ENCODE peak calls at places on chromosomes 11 and 22, in seven cellular contexts. F is astrocyte of the spinal cord, K is retina, Z is GM23338, M is MM.1S, T is NT2/D1, Y is NCI-H1436 treated with DMSO at 0.1 percent for 48 hours. V is an unnamed sample.

GRCh38 chr22:46948411-46949144 is 186.1 kb downstream of the TBC1D22A start:
- DNase-seq in K (no peak), F (no peak), Z (no peak), T (no peak), Y (no peak), M (no peak), V (no peak)

GRCh38 chr11:94583213-94583884 is 16.2 kb downstream of the PIWIL4 start:
- DNase-seq in M (no peak), F (no peak), T (no peak), K (no peak), Z (no peak), Y (no peak), V (no peak)

GRCh38 chr11:60867871-60868681 is 734 bp downstream of the ZP1 start:
- DNase-seq in M (no peak), Z (no peak), T (no peak), Y (no peak), F (no peak), K (no peak), V (no peak)

GRCh38 chr11:64146036-64146943 is 19.6 kb downstream of the MACROD1 start:
- DNase-seq in Y (no peak), M (peak), Z (peak), T (no peak), F (no peak), K (no peak), V (no peak)

GRCh38 chr11:2515401-2516275 is 70.8 kb downstream of the KCNQ1 start:
- DNase-seq in M (no peak), Y (no peak), K (peak), T (no peak), F (no peak), Z (no peak), V (no peak)

GRCh38 chr11:17556999-17557398 is 9.9 kb downstream of the OTOG start:
- DNase-seq in Y (no peak), T (no peak), M (no peak), Z (no peak), F (no peak), K (no peak), V (no peak)

GRCh38 chr11:114243461-114244372 is 52.5 kb upstream of the NNMT start:
- DNase-seq in M (no peak), Z (no peak), F (no peak), K (peak), Y (no peak), T (no peak), V (peak)

GRCh38 chr22:44680058-44680457 is 21.9 kb upstream of the PRR5 start:
- DNase-seq in F (no peak), T (no peak), M (no peak), Z (no peak), K (no peak), Y (no peak), V (no peak)

GRCh38 chr11:45920531-45921477 is 1.7 kb upstream of the LARGE2 start:
- DNase-seq in M (no peak), F (no peak), K (no peak), T (no peak), Y (no peak), Z (no peak), V (no peak)

GRCh38 chr11:94507485-94507884 is 4.8 kb upstream of the C11orf97 start:
- DNase-seq in M (no peak), K (no peak), F (no peak), T (no peak), Y (no peak), Z (no peak), V (no peak)

GRCh38 chr11:77374611-77375031 is 73.1 kb upstream of the GDPD4 start:
- DNase-seq in M (no peak), T (no peak), F (peak), K (no peak), Y (no peak), Z (no peak), V (no peak)

GRCh38 chr22:43829904-43830851 is 18.1 kb upstream of the EFCAB6 start:
- DNase-seq in Y (no peak), T (no peak), K (peak), F (peak), Z (no peak), M (no peak), V (no peak)

GRCh38 chr22:21457023-21457787 is 10.0 kb upstream of the TMEM191C start:
- DNase-seq in F (no peak), Z (no peak), Y (no peak), M (no peak), T (no peak), K (no peak), V (no peak)

GRCh38 chr11:61045271-61045670 is 57.0 kb upstream of the CD5 start:
- DNase-seq in Y (no peak), F (no peak), T (no peak), K (no peak), Z (no peak), M (no peak), V (no peak)

GRCh38 chr11:107217444-107217843 is 199.2 kb upstream of the GUCY1A2 start:
- DNase-seq in M (no peak), Z (no peak), F (no peak), Y (no peak), K (no peak), T (no peak), V (no peak)

GRCh38 chr22:18147791-18148507 is 2.0 kb upstream of the USP18 start:
- DNase-seq in F (no peak), Z (no peak), Y (no peak), K (no peak), M (no peak), T (no peak), V (no peak)

GRCh38 chr11:76658231-76658630 is 12.3 kb downstream of the LRRC32 start:
- DNase-seq in Z (no peak), Y (no peak), F (no peak), T (no peak), K (no peak), M (no peak), V (no peak)

GRCh38 chr11:2460540-2461252 is 15.9 kb downstream of the KCNQ1 start:
- DNase-seq in K (no peak), Y (no peak), F (no peak), T (no peak), M (peak), Z (no peak), V (no peak)

GRCh38 chr11:61266602-61267001 is 25.6 kb downstream of the PGA5 start:
- DNase-seq in K (no peak), F (no peak), Y (no peak), M (no peak), T (no peak), Z (no peak), V (no peak)

GRCh38 chr11:43833657-43834073 is 47.0 kb upstream of the ALKBH3 start:
- DNase-seq in Z (no peak), Y (no peak), M (no peak), T (no peak), F (peak), K (peak), V (peak)

GRCh38 chr11:66641834-66642233 is 3.3 kb downstream of the RBM4 start:
- DNase-seq in Z (no peak), Y (no peak), F (no peak), T (no peak), K (no peak), M (no peak), V (no peak)

GRCh38 chr11:44855138-44855849 is 95.4 kb downstream of the TP53I11 start:
- DNase-seq in Z (no peak), K (no peak), M (no peak), F (no peak), T (no peak), Y (no peak), V (no peak)

GRCh38 chr11:75298191-75298590 is 53.3 kb downstream of the ARRB1 start:
- DNase-seq in Y (no peak), T (no peak), K (no peak), Z (no peak), F (no peak), M (no peak), V (no peak)

GRCh38 chr11:36478700-36479329 is 31.3 kb downstream of the TRAF6 start:
- DNase-seq in Z (peak), Y (peak), F (peak), M (peak), K (peak), T (no peak), V (no peak)

GRCh38 chr11:86245369-86246292 is 1.1 kb downstream of the EED start:
- DNase-seq in Y (no peak), T (no peak), F (peak), Z (peak), K (no peak), M (no peak), V (no peak)

GRCh38 chr22:43236401-43237166 is 49.6 kb upstream of the TTLL12 start:
- DNase-seq in M (no peak), T (no peak), Z (no peak), F (no peak), Y (no peak), K (no peak), V (no peak)

GRCh38 chr11:73367482-73368024 is 8.6 kb upstream of the RELT start:
- DNase-seq in Z (no peak), K (no peak), Y (no peak), T (no peak), M (no peak), F (no peak), V (no peak)

GRCh38 chr22:38782402-38783094 is 11.4 kb downstream of the DNAL4 start:
- DNase-seq in F (peak), M (no peak), K (no peak), Y (no peak), T (no peak), Z (no peak), V (no peak)

GRCh38 chr11:130995266-130995665 is 79.0 kb upstream of the SNX19 start:
- DNase-seq in K (no peak), M (no peak), Y (no peak), F (no peak), Z (peak), T (no peak), V (no peak)

GRCh38 chr22:31346733-31347250 is 646 bp upstream of the PATZ1 start:
- DNase-seq in T (no peak), F (peak), Z (peak), Y (no peak), K (peak), M (no peak), V (no peak)

GRCh38 chr11:74696932-74697687 is 34.1 kb downstream of the CHRDL2 start:
- DNase-seq in Z (peak), Y (no peak), F (peak), M (no peak), T (no peak), K (no peak), V (no peak)

GRCh38 chr11:103325686-103326069 is 216.5 kb downstream of the DYNC2H1 start:
- DNase-seq in K (no peak), Z (peak), F (no peak), T (no peak), Y (no peak), M (no peak), V (no peak)

GRCh38 chr11:117903505-117904382 is 25.5 kb downstream of the TMPRSS13 start:
- DNase-seq in F (no peak), K (no peak), M (no peak), Y (no peak), T (no peak), Z (no peak), V (no peak)

GRCh38 chr11:28976801-28977145 is 868.6 kb downstream of the METTL15 start:
- DNase-seq in M (no peak), Z (no peak), T (no peak), Y (no peak), F (no peak), K (no peak), V (no peak)

GRCh38 chr11:96741068-96741467 is 351.3 kb downstream of the JRKL start:
- DNase-seq in M (no peak), K (no peak), T (no peak), Z (no peak), Y (no peak), F (peak), V (no peak)

GRCh38 chr22:20507253-20508066 is at the start of gene MED15:
- DNase-seq in F (peak), K (peak), T (peak), M (peak), Y (no peak), Z (peak), V (peak)

GRCh38 chr11:47641585-47642098 is 717 bp downstream of the MTCH2 start:
- DNase-seq in Z (peak), Y (no peak), K (no peak), T (no peak), F (peak), M (peak), V (no peak)

V was measured in NCI-H1417 treated with DMSO at 0.1 percent for 48 hours.